ENCODE peak calls at places on chromosome 22, in four cellular contexts. One of them, this sample, is unnamed.

GRCh38 chr22:46587492-46588278 is 32.5 kb upstream of the GRAMD4 start:
- DNase-seq in GM12878: peak
- DNase-seq in K562: no peak
- DNase-seq in HepG2: no peak
- DNase-seq in this sample: no peak

GRCh38 chr22:24703101-24703500 is 71.4 kb downstream of the PIWIL3 start:
- DNase-seq in GM12878: no peak
- DNase-seq in K562: peak
- DNase-seq in HepG2: peak
- DNase-seq in this sample: no peak

GRCh38 chr22:45195616-45196015 is 31.9 kb downstream of the NUP50 start:
- DNase-seq in GM12878: no peak
- DNase-seq in K562: no peak
- DNase-seq in HepG2: no peak
- DNase-seq in this sample: no peak

GRCh38 chr22:46827781-46828180 is 65.3 kb downstream of the TBC1D22A start:
- DNase-seq in GM12878: no peak
- DNase-seq in K562: no peak
- DNase-seq in HepG2: no peak
- DNase-seq in this sample: no peak

GRCh38 chr22:48262596-48263430 is 1500.4 kb downstream of the TBC1D22A start:
- DNase-seq in GM12878: no peak
- DNase-seq in K562: no peak
- DNase-seq in HepG2: no peak
- DNase-seq in this sample: no peak

GRCh38 chr22:38554281-38554680 is 15.7 kb downstream of the DMC1 start:
- DNase-seq in GM12878: no peak
- DNase-seq in K562: no peak
- DNase-seq in HepG2: no peak
- DNase-seq in this sample: no peak

GRCh38 chr22:25747245-25747944 is 5.4 kb downstream of the MYO18B start:
- DNase-seq in GM12878: no peak
- DNase-seq in K562: peak
- DNase-seq in HepG2: peak
- DNase-seq in this sample: no peak

GRCh38 chr22:46758867-46759290 is 3.6 kb upstream of the TBC1D22A start:
- DNase-seq in GM12878: no peak
- DNase-seq in K562: peak
- DNase-seq in HepG2: peak
- DNase-seq in this sample: peak

GRCh38 chr22:42685941-42686666 is 34.6 kb downstream of the A4GALT start:
- DNase-seq in GM12878: no peak
- DNase-seq in K562: no peak
- DNase-seq in HepG2: no peak
- DNase-seq in this sample: no peak

GRCh38 chr22:37806409-37807338 is 1.1 kb upstream of the GCAT start:
- DNase-seq in GM12878: no peak
- DNase-seq in K562: no peak
- DNase-seq in HepG2: peak
- DNase-seq in this sample: no peak

GRCh38 chr22:23402275-23403151 is 177.6 kb downstream of the IGLL1 start:
- DNase-seq in GM12878: no peak
- DNase-seq in K562: peak
- DNase-seq in HepG2: peak
- DNase-seq in this sample: peak

GRCh38 chr22:49676783-49677494 is 150.7 kb downstream of the BRD1 start:
- DNase-seq in GM12878: no peak
- DNase-seq in K562: no peak
- DNase-seq in HepG2: no peak
- DNase-seq in this sample: no peak

GRCh38 chr22:24367841-24368240 is 59.6 kb upstream of the ADORA2A start:
- DNase-seq in GM12878: no peak
- DNase-seq in K562: no peak
- DNase-seq in HepG2: no peak
- DNase-seq in this sample: no peak

GRCh38 chr22:17945156-17945850 is 79.1 kb downstream of the MICAL3 start:
- DNase-seq in GM12878: no peak
- DNase-seq in K562: no peak
- DNase-seq in HepG2: no peak
- DNase-seq in this sample: no peak

GRCh38 chr22:25008666-25009065 is 56.1 kb downstream of the KIAA1671 start:
- DNase-seq in GM12878: peak
- DNase-seq in K562: no peak
- DNase-seq in HepG2: no peak
- DNase-seq in this sample: no peak

GRCh38 chr22:37427128-37427710 is at the start of gene ELFN2:
- DNase-seq in GM12878: no peak
- DNase-seq in K562: peak
- DNase-seq in HepG2: no peak
- DNase-seq in this sample: peak

GRCh38 chr22:49295851-49296560 is 531.7 kb downstream of the BRD1 start:
- DNase-seq in GM12878: no peak
- DNase-seq in K562: no peak
- DNase-seq in HepG2: no peak
- DNase-seq in this sample: no peak

GRCh38 chr22:46546466-46547178 is 9.2 kb upstream of the CELSR1 start:
- DNase-seq in GM12878: no peak
- DNase-seq in K562: no peak
- DNase-seq in HepG2: no peak
- DNase-seq in this sample: no peak

GRCh38 chr22:49582671-49583070 is 245.0 kb downstream of the BRD1 start:
- DNase-seq in GM12878: no peak
- DNase-seq in K562: no peak
- DNase-seq in HepG2: no peak
- DNase-seq in this sample: no peak

GRCh38 chr22:19169947-19170318 is 8.6 kb downstream of the SLC25A1 start:
- DNase-seq in GM12878: no peak
- DNase-seq in K562: no peak
- DNase-seq in HepG2: no peak
- DNase-seq in this sample: no peak

GRCh38 chr22:38788417-38788816 is 5.5 kb downstream of the DNAL4 start:
- DNase-seq in GM12878: no peak
- DNase-seq in K562: no peak
- DNase-seq in HepG2: no peak
- DNase-seq in this sample: no peak

GRCh38 chr22:37492428-37493344 is 6.5 kb upstream of the MFNG start:
- DNase-seq in GM12878: no peak
- DNase-seq in K562: peak
- DNase-seq in HepG2: no peak
- DNase-seq in this sample: peak

DNA sequence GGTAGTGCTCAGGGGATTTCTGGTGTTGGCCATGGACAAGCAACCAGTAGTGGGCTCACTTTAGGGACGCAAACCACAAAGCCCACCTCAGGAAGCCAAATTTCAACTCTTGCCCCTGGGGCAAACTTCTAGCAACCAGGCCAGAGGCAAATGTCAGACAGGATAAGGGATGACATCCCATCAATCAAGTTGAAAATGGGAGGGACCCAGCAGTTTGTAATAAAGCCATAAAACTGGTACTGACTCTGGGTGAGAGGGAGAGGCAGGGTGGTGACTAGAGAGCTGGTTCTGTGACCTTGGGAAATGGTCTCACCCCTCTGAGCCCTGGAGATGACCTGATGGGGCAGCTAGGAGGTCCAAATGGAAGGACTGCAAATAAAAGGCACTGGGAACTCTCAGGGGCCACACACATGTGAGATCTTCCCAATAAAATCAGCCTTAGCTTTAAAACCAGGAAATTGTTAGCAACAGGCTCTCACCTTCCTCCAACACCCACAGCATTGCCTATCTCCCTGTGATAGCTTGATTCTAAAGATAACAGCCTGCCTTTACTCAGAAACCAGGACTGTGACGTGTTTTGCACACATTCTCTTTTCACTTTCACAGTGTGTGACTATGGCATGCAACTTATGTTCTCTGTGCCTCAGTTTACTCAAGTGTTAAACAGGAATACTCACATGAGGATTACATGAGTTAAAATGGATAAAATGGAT is 6.4 kb upstream of the TBC1D10A start:
- DNase-seq in GM12878: no peak
- DNase-seq in K562: no peak
- DNase-seq in HepG2: no peak
- DNase-seq in this sample: no peak
- TF ChIP-seq TARDBP in GM12878: no peak
- TF ChIP-seq TARDBP in K562: no peak
- TF ChIP-seq TARDBP in HepG2: no peak
- TF ChIP-seq TARDBP in this sample: no peak

GRCh38 chr22:20264614-20265452 is 3.3 kb downstream of the RTN4R start:
- DNase-seq in GM12878: no peak
- DNase-seq in K562: no peak
- DNase-seq in HepG2: peak
- DNase-seq in this sample: no peak

GRCh38 chr22:20271114-20271994 is 3.2 kb upstream of the RTN4R start:
- DNase-seq in GM12878: no peak
- DNase-seq in K562: no peak
- DNase-seq in HepG2: no peak
- DNase-seq in this sample: no peak

GRCh38 chr22:20268289-20268349 is at the start of gene RTN4R:
- DNase-seq in GM12878: no peak
- DNase-seq in K562: no peak
- DNase-seq in HepG2: no peak
- DNase-seq in this sample: no peak

GRCh38 chr22:20268350-20269012 is 363 bp upstream of the RTN4R start:
- DNase-seq in GM12878: no peak
- DNase-seq in K562: peak
- DNase-seq in HepG2: peak
- DNase-seq in this sample: peak

DNA sequence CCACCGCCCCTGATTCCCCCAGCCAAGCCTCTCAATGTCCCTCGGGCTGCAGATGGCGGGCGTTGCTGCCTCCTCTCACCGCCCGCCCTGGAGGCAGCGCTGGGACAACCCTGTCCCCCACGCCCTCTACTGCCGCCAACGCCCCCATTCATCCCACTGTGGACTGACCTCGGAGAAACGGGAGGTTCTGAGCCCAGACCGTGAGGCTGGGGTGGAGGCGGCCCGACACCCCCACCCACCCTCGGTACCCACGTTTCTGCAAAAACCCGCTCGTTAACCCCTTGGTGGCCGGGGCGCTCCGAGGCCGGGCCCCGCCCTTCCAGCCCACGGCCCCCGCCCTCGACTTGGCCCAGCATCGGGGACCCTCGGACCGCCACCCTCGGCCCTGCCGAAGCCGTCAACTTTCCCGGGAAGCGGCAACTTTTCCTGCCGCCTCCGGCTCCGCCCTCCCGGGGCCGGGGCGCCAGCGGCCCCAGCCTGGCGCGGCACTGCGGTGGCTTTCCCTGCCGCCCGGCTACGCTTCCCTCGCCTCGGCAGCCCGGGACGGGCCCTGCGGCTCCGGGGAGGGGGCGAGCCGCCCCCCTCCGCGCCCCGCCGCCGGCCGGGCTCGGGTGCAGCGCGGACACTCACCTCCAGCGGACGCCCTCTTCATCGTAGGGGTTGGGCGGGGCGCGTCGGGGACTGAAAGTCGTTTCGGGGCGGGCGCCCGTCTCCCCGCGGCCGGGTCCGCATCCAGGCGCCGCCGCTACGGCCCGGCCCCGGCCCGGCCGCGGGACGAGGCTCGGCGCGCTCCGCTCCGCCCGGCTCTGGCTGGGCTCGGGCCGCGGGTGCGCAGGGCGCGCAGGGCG is 453 bp downstream of the RTN4R start:
- DNase-seq in GM12878: no peak
- DNase-seq in K562: peak
- DNase-seq in HepG2: no peak
- DNase-seq in this sample: peak
- TF ChIP-seq SP1 in GM12878: no peak
- TF ChIP-seq SP1 in K562: no peak
- TF ChIP-seq SP1 in HepG2: no peak
- TF ChIP-seq SP1 in this sample: no peak

DNA sequence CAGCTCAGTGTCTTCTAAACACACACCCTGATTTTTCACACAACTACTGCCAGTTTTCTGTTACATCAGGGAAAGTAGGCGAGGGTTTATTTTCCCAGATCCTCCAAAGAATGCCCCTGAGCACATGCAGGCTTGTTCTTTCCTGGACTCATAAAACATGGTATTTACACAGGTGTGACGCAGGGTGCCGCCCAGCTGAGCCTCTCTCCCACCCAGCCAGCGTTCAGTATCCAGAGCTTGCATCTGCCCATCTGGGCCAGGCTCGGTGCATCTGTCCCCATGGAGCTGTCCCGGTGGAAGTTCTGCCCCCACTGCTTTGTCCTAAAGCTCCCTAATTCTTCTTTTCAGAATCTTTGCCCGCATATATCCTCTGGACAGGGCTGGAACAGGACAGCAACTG is 44.8 kb upstream of the ISX start:
- DNase-seq in GM12878: no peak
- DNase-seq in K562: no peak
- DNase-seq in HepG2: no peak
- DNase-seq in this sample: no peak
- TF ChIP-seq TARDBP in GM12878: no peak
- TF ChIP-seq TARDBP in K562: no peak
- TF ChIP-seq TARDBP in HepG2: no peak
- TF ChIP-seq TARDBP in this sample: no peak

DNA sequence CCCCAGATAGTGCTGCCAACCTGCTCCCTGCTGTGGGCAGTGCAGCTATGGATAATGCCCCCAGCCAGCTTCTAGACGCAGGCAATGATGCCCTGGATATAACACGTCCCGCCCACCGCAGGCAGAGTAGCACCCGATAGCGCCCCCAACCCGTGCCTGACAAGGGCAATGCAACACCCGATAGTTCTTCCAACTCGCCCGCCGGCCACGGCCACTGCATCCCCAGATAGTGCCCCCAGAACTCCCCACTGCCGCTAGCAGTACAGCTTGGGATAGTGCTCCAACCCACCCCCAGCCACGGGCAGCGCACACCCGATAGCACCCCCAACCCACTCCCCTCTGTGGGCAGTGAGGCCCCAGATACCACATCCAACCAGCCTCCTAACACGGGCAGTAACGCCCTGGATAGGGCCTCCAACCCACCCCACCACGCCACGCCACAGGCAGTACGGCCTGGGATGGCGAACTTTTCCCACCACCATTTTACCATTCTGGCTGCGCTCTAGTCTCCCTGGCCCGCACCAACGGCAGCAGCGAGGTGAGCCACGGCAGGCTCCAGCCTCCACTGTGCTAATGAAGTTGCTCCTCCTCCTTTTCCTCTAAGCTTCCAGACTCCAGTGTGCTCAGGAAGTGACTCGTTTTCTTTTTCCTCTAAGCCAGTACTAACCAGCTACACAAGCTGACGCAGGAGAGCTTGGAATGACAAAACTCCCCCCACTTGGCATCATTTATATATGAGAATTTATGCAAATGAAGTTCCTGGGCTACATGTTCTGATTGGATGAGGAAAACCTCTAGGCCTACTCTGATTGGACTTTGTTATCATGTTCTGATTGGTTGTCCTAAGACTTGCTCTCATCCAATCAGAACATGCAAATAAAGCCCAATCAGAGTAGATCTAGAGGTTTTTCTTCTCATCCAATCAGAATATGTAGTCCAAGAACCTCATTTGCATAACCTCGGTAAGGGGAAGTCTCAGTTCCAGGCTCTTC is 3.0 kb upstream of the RFPL3 start:
- DNase-seq in GM12878: no peak
- DNase-seq in K562: no peak
- DNase-seq in HepG2: no peak
- DNase-seq in this sample: no peak
- TF ChIP-seq SP1 in GM12878: no peak
- TF ChIP-seq SP1 in K562: no peak
- TF ChIP-seq SP1 in HepG2: no peak
- TF ChIP-seq SP1 in this sample: no peak